ENCODE peak calls at places on chromosomes 2 and 18, in five cellular contexts. One of them, this sample, is unnamed. For H3K4me1, the result is how much of the 10 kb centered on the place peaks cover.

GRCh38 chr2:150630587-150631235 is 143.2 kb upstream of the RND3 start:
- DNase-seq in GM23248: peak
- DNase-seq in endodermal cell: no peak
- DNase-seq in lower lobe of right lung: no peak
- DNase-seq in fibroblast of lung: peak
- DNase-seq in this sample: no peak

GRCh38 chr2:170113168-170113567 is 64.8 kb upstream of the MYO3B start:
- DNase-seq in GM23248: no peak
- DNase-seq in endodermal cell: no peak
- DNase-seq in lower lobe of right lung: no peak
- DNase-seq in fibroblast of lung: no peak
- DNase-seq in this sample: no peak

GRCh38 chr18:71189581-71189980 is 900.7 kb downstream of the SOCS6 start:
- DNase-seq in GM23248: no peak
- DNase-seq in endodermal cell: no peak
- DNase-seq in lower lobe of right lung: no peak
- DNase-seq in fibroblast of lung: no peak
- DNase-seq in this sample: no peak

GRCh38 chr2:95271381-95271971 is 2.8 kb upstream of the PROM2 start:
- DNase-seq in GM23248: no peak
- DNase-seq in endodermal cell: peak
- DNase-seq in lower lobe of right lung: peak
- DNase-seq in fibroblast of lung: no peak
- DNase-seq in this sample: peak

GRCh38 chr2:239666855-239667376 is 266.1 kb upstream of the HDAC4 start:
- DNase-seq in GM23248: no peak
- DNase-seq in endodermal cell: no peak
- DNase-seq in lower lobe of right lung: no peak
- DNase-seq in fibroblast of lung: no peak
- DNase-seq in this sample: no peak

GRCh38 chr2:43133708-43134570 is 92.5 kb downstream of the ZFP36L2 start:
- DNase-seq in GM23248: no peak
- DNase-seq in endodermal cell: peak
- DNase-seq in lower lobe of right lung: peak
- DNase-seq in fibroblast of lung: no peak
- DNase-seq in this sample: peak

GRCh38 chr18:26734760-26735159 is 130.7 kb downstream of the AQP4 start:
- DNase-seq in GM23248: no peak
- DNase-seq in endodermal cell: no peak
- DNase-seq in lower lobe of right lung: no peak
- DNase-seq in fibroblast of lung: no peak
- DNase-seq in this sample: no peak

GRCh38 chr2:1721706-1722483 is 22.4 kb downstream of the PXDN start:
- DNase-seq in GM23248: peak
- DNase-seq in endodermal cell: peak
- DNase-seq in lower lobe of right lung: no peak
- DNase-seq in fibroblast of lung: peak
- DNase-seq in this sample: no peak

GRCh38 chr2:50658883-50659282 is 373.0 kb downstream of the NRXN1 start:
- DNase-seq in GM23248: no peak
- DNase-seq in endodermal cell: no peak
- DNase-seq in lower lobe of right lung: no peak
- DNase-seq in fibroblast of lung: no peak
- DNase-seq in this sample: no peak

GRCh38 chr18:72986103-72986502 is 118.3 kb upstream of the NETO1 start:
- DNase-seq in GM23248: no peak
- DNase-seq in endodermal cell: no peak
- DNase-seq in lower lobe of right lung: no peak
- DNase-seq in fibroblast of lung: peak
- DNase-seq in this sample: no peak

GRCh38 chr18:12031836-12032235 is 50.5 kb downstream of the IMPA2 start:
- DNase-seq in GM23248: peak
- DNase-seq in endodermal cell: no peak
- DNase-seq in lower lobe of right lung: no peak
- DNase-seq in fibroblast of lung: peak
- DNase-seq in this sample: peak

GRCh38 chr18:12839057-12839525 is 44.9 kb downstream of the PTPN2 start:
- DNase-seq in GM23248: peak
- DNase-seq in endodermal cell: no peak
- DNase-seq in lower lobe of right lung: no peak
- DNase-seq in fibroblast of lung: no peak
- DNase-seq in this sample: no peak

GRCh38 chr2:127416486-127417001 is 1.7 kb upstream of the PROC start:
- DNase-seq in GM23248: no peak
- DNase-seq in endodermal cell: no peak
- DNase-seq in lower lobe of right lung: no peak
- DNase-seq in fibroblast of lung: no peak
- DNase-seq in this sample: no peak
- H3K4me1 ChIP-seq in GM23248: under half
- H3K4me1 ChIP-seq in endodermal cell: under half
- H3K4me1 ChIP-seq in lower lobe of right lung: under half
- H3K4me1 ChIP-seq in fibroblast of lung: under half
- H3K4me1 ChIP-seq in this sample: under half

DNA sequence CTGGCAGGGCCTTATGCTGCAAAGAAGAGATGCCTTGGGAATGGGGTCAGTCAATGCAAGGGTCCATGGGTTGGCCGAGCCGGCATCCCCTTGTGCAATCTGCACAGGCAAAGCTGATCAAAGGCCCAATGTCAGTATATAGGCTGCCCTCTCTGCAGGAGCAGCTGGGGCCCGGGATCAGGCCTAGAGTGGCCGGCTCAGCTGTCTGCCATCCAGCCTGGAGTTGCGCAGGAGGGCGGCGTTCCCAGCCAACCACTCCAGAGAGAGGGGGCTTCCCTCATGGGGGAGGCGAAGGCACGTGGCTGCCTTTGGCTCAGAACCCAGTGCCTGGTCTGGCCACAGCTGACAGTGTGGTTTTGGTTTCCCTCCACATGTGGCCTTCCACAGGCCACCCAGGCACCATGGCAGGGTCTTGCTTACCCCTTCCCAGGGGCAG is 3.9 kb downstream of the INPP5D start:
- DNase-seq in GM23248: no peak
- DNase-seq in endodermal cell: no peak
- DNase-seq in lower lobe of right lung: no peak
- DNase-seq in fibroblast of lung: no peak
- DNase-seq in this sample: no peak
- H3K4me1 ChIP-seq in GM23248: under half
- H3K4me1 ChIP-seq in endodermal cell: under half
- H3K4me1 ChIP-seq in lower lobe of right lung: half or more
- H3K4me1 ChIP-seq in fibroblast of lung: under half
- H3K4me1 ChIP-seq in this sample: under half

GRCh38 chr2:159715451-159715850 is 3.1 kb downstream of the MARCHF7 start:
- DNase-seq in GM23248: no peak
- DNase-seq in endodermal cell: no peak
- DNase-seq in lower lobe of right lung: no peak
- DNase-seq in fibroblast of lung: peak
- DNase-seq in this sample: no peak
- H3K4me1 ChIP-seq in GM23248: under half
- H3K4me1 ChIP-seq in endodermal cell: under half
- H3K4me1 ChIP-seq in lower lobe of right lung: half or more
- H3K4me1 ChIP-seq in fibroblast of lung: under half
- H3K4me1 ChIP-seq in this sample: under half

DNA sequence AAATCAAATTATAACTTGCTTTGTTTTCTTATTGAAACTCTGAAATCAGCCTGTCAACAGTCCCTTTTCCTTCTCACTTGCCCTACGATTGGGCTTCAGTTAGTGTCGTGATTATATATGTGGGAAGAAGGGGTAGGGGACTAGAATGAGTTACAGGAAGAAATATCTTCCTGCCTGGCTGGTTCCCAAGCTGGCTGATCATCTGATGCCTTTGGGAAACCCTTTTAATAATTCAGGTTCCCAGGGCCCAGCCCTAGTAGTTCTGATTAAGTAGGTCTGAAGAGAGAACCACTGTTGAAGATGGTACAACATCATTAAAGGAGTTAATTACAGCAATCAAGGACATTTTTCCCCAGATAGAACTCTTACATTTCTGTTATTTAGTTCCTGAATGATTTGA is 110.1 kb upstream of the EML6 start:
- DNase-seq in GM23248: no peak
- DNase-seq in endodermal cell: no peak
- DNase-seq in lower lobe of right lung: no peak
- DNase-seq in fibroblast of lung: peak
- DNase-seq in this sample: no peak
- H3K4me1 ChIP-seq in GM23248: under half
- H3K4me1 ChIP-seq in endodermal cell: under half
- H3K4me1 ChIP-seq in lower lobe of right lung: half or more
- H3K4me1 ChIP-seq in fibroblast of lung: under half
- H3K4me1 ChIP-seq in this sample: under half

This sample was measured in left lung.